ENCODE peak calls at places on chromosome 11, in seven cellular contexts. One of them, this sample, is unnamed.
A peak's percentile ranks its signal among the peaks of the same experiment; 100 is the strongest.

GRCh38 chr11:68838572-68838964 is 3.1 kb downstream of the CPT1A start:
- DNase-seq in Peyer's patch: no peak
- DNase-seq in kidney: no peak
- DNase-seq in coronary artery: no peak
- DNase-seq in fibroblast of lung: no peak
- DNase-seq in CD8-positive, alpha-beta T cell: peak; percentile 29
- DNase-seq in neural progenitor cell: no peak
- DNase-seq in this sample: no peak

GRCh38 chr11:32029721-32030120 is 61.2 kb upstream of the RCN1 start:
- DNase-seq in neural progenitor cell: no peak
- DNase-seq in coronary artery: no peak
- DNase-seq in kidney: no peak
- DNase-seq in CD8-positive, alpha-beta T cell: no peak
- DNase-seq in fibroblast of lung: peak; percentile 34
- DNase-seq in Peyer's patch: no peak
- DNase-seq in this sample: no peak

GRCh38 chr11:35146074-35146521 is 7.1 kb downstream of the CD44 start:
- DNase-seq in kidney: no peak
- DNase-seq in CD8-positive, alpha-beta T cell: peak; percentile 67
- DNase-seq in neural progenitor cell: no peak
- DNase-seq in Peyer's patch: no peak
- DNase-seq in fibroblast of lung: no peak
- DNase-seq in coronary artery: no peak
- DNase-seq in this sample: no peak

GRCh38 chr11:92225206-92225562 is 566 bp downstream of the FAT3 start:
- DNase-seq in CD8-positive, alpha-beta T cell: no peak
- DNase-seq in coronary artery: no peak
- DNase-seq in kidney: peak; percentile 69
- DNase-seq in Peyer's patch: no peak
- DNase-seq in fibroblast of lung: no peak
- DNase-seq in neural progenitor cell: peak; percentile 51
- DNase-seq in this sample: peak; percentile 9

GRCh38 chr11:77074205-77074604 is 7.4 kb downstream of the CAPN5 start:
- DNase-seq in fibroblast of lung: no peak
- DNase-seq in CD8-positive, alpha-beta T cell: no peak
- DNase-seq in neural progenitor cell: no peak
- DNase-seq in kidney: no peak
- DNase-seq in coronary artery: peak; percentile 64
- DNase-seq in Peyer's patch: peak; percentile 77
- DNase-seq in this sample: no peak

GRCh38 chr11:134270250-134270714 is 5.9 kb upstream of the GLB1L3 start:
- DNase-seq in neural progenitor cell: peak; percentile 52
- DNase-seq in CD8-positive, alpha-beta T cell: no peak
- DNase-seq in kidney: no peak
- DNase-seq in Peyer's patch: no peak
- DNase-seq in fibroblast of lung: no peak
- DNase-seq in coronary artery: no peak
- DNase-seq in this sample: no peak

GRCh38 chr11:14852571-14853177 is 39.4 kb downstream of the CYP2R1 start:
- DNase-seq in kidney: no peak
- DNase-seq in fibroblast of lung: no peak
- DNase-seq in Peyer's patch: no peak
- DNase-seq in CD8-positive, alpha-beta T cell: no peak
- DNase-seq in coronary artery: no peak
- DNase-seq in neural progenitor cell: no peak
- DNase-seq in this sample: no peak

GRCh38 chr11:35031869-35032268 is 107.1 kb upstream of the CD44 start:
- DNase-seq in CD8-positive, alpha-beta T cell: no peak
- DNase-seq in kidney: no peak
- DNase-seq in neural progenitor cell: no peak
- DNase-seq in fibroblast of lung: no peak
- DNase-seq in coronary artery: no peak
- DNase-seq in Peyer's patch: no peak
- DNase-seq in this sample: no peak

GRCh38 chr11:69563306-69563705 is 77.7 kb upstream of the CCND1 start:
- DNase-seq in neural progenitor cell: no peak
- DNase-seq in coronary artery: peak; percentile 22
- DNase-seq in CD8-positive, alpha-beta T cell: no peak
- DNase-seq in Peyer's patch: no peak
- DNase-seq in fibroblast of lung: no peak
- DNase-seq in kidney: no peak
- DNase-seq in this sample: no peak

GRCh38 chr11:126465573-126466287 is 110.2 kb downstream of the ST3GAL4 start:
- DNase-seq in neural progenitor cell: no peak
- DNase-seq in CD8-positive, alpha-beta T cell: peak; percentile 15
- DNase-seq in kidney: no peak
- DNase-seq in coronary artery: no peak
- DNase-seq in Peyer's patch: no peak
- DNase-seq in fibroblast of lung: no peak
- DNase-seq in this sample: no peak

GRCh38 chr11:34558673-34559072 is 45.1 kb upstream of the ELF5 start:
- DNase-seq in coronary artery: no peak
- DNase-seq in neural progenitor cell: no peak
- DNase-seq in fibroblast of lung: peak; percentile 32
- DNase-seq in kidney: no peak
- DNase-seq in Peyer's patch: no peak
- DNase-seq in CD8-positive, alpha-beta T cell: no peak
- DNase-seq in this sample: no peak

GRCh38 chr11:126061707-126062678 is 673 bp downstream of the CDON start:
- DNase-seq in coronary artery: no peak
- DNase-seq in Peyer's patch: no peak
- DNase-seq in kidney: peak; percentile 84
- DNase-seq in CD8-positive, alpha-beta T cell: peak; percentile 34
- DNase-seq in fibroblast of lung: peak; percentile 27
- DNase-seq in neural progenitor cell: peak; percentile 83
- DNase-seq in this sample: no peak

GRCh38 chr11:125286486-125286885 is 121.9 kb downstream of the PKNOX2 start:
- DNase-seq in neural progenitor cell: no peak
- DNase-seq in fibroblast of lung: no peak
- DNase-seq in CD8-positive, alpha-beta T cell: no peak
- DNase-seq in Peyer's patch: no peak
- DNase-seq in coronary artery: no peak
- DNase-seq in kidney: peak; percentile 65
- DNase-seq in this sample: no peak

GRCh38 chr11:3138178-3139085 is 26.7 kb downstream of the OSBPL5 start:
- DNase-seq in neural progenitor cell: peak; percentile 38
- DNase-seq in CD8-positive, alpha-beta T cell: no peak
- DNase-seq in coronary artery: no peak
- DNase-seq in kidney: peak; percentile 70
- DNase-seq in fibroblast of lung: no peak
- DNase-seq in Peyer's patch: no peak
- DNase-seq in this sample: no peak

GRCh38 chr11:72577271-72577681 is 96.9 kb downstream of the PDE2A start:
- DNase-seq in fibroblast of lung: no peak
- DNase-seq in Peyer's patch: peak; percentile 37
- DNase-seq in neural progenitor cell: no peak
- DNase-seq in CD8-positive, alpha-beta T cell: no peak
- DNase-seq in coronary artery: peak; percentile 55
- DNase-seq in kidney: no peak
- DNase-seq in this sample: no peak

GRCh38 chr11:67254768-67255167 is 11.5 kb upstream of the GRK2 start:
- DNase-seq in neural progenitor cell: no peak
- DNase-seq in fibroblast of lung: no peak
- DNase-seq in kidney: no peak
- DNase-seq in Peyer's patch: no peak
- DNase-seq in coronary artery: no peak
- DNase-seq in CD8-positive, alpha-beta T cell: no peak
- DNase-seq in this sample: no peak

GRCh38 chr11:66133216-66133775 is 63.2 kb downstream of the PACS1 start:
- DNase-seq in fibroblast of lung: no peak
- DNase-seq in Peyer's patch: no peak
- DNase-seq in coronary artery: no peak
- DNase-seq in CD8-positive, alpha-beta T cell: no peak
- DNase-seq in neural progenitor cell: no peak
- DNase-seq in kidney: no peak
- DNase-seq in this sample: no peak

DNA sequence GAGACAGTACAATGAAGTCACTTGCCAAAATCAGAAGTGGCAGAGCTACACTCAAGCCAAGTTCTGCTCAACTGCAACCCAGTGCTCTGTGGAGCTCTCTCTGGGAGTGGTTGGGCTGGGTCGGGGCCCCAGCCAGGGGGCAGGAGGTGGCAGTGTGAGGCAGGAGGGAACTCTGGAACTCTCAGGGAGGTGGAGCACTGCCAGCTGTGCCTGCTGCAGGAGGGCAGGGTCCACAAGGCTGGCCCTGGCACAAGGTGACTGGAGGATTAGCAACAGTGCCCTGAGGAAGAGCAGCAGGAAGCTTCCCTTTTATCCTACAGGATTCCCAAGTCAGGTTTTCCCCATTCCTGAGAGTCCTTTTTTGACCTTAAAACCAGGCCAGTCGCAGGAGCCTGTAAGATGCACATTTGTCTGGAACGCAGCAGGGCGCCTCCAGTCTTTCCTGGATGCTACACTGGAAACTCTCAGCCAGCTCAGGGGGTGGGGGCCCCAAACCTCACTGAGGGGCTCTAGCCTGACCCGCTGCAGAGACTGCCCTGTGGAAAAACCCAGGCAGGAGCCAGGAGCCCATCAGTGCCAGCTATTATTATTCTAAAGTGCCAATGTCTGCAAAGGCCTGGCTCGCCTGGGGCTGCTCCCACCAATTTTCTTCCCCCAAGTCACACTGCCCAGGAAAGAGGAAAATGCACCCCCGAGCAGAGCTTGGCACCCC is 31.8 kb downstream of the DKK3 start:
- DNase-seq in kidney: no peak
- DNase-seq in CD8-positive, alpha-beta T cell: peak; percentile 3
- DNase-seq in fibroblast of lung: peak; percentile 44
- DNase-seq in coronary artery: peak; percentile 77
- DNase-seq in Peyer's patch: peak; percentile 82
- DNase-seq in neural progenitor cell: no peak
- DNase-seq in this sample: no peak
- H3K4me3 ChIP-seq in kidney: no peak overlapping the region
- H3K4me3 ChIP-seq in CD8-positive, alpha-beta T cell: no peak overlapping the region
- H3K4me3 ChIP-seq in fibroblast of lung: peak overlapping the region; percentile 9
- H3K4me3 ChIP-seq in coronary artery: peak overlapping the region; percentile 17
- H3K4me3 ChIP-seq in Peyer's patch: no peak overlapping the region
- H3K4me3 ChIP-seq in neural progenitor cell: no peak overlapping the region
- H3K4me3 ChIP-seq in this sample: no peak overlapping the region

GRCh38 chr11:59358595-59358994 is at the start of gene OR5AN1:
- DNase-seq in fibroblast of lung: no peak
- DNase-seq in neural progenitor cell: no peak
- DNase-seq in kidney: no peak
- DNase-seq in CD8-positive, alpha-beta T cell: no peak
- DNase-seq in Peyer's patch: no peak
- DNase-seq in coronary artery: no peak
- DNase-seq in this sample: no peak

GRCh38 chr11:59358020-59358419 is 675 bp upstream of the OR5AN1 start:
- DNase-seq in fibroblast of lung: no peak
- DNase-seq in kidney: no peak
- DNase-seq in coronary artery: no peak
- DNase-seq in Peyer's patch: no peak
- DNase-seq in neural progenitor cell: no peak
- DNase-seq in CD8-positive, alpha-beta T cell: no peak
- DNase-seq in this sample: no peak

DNA sequence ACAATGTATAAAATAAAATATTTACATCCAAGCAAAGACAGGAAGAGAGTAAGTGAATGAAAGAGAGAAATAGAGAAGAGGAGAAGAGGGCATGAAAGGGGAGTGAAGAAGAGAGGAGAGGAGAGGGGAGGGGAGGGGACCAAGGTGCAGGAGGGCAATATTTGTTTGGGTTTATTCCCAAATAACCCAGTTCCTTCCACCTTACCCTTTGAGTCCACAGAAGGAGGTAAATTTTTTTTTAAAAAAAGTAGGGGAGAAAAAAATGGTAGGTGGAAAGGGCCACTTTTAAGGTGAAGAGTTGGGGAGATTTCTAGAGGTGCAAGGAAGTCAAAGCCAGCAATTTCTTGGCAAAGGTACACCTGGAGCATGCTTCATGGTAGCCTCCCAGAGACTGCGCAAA is 2.1 kb upstream of the OR5AN1 start:
- DNase-seq in fibroblast of lung: no peak
- DNase-seq in kidney: no peak
- DNase-seq in coronary artery: no peak
- DNase-seq in neural progenitor cell: no peak
- DNase-seq in Peyer's patch: no peak
- DNase-seq in CD8-positive, alpha-beta T cell: no peak
- DNase-seq in this sample: no peak
- TF ChIP-seq CTCF in fibroblast of lung: no peak
- TF ChIP-seq CTCF in kidney: no peak
- TF ChIP-seq CTCF in coronary artery: no peak
- TF ChIP-seq CTCF in neural progenitor cell: no peak
- TF ChIP-seq CTCF in Peyer's patch: no peak
- TF ChIP-seq CTCF in CD8-positive, alpha-beta T cell: no peak
- TF ChIP-seq CTCF in this sample: no peak

DNA sequence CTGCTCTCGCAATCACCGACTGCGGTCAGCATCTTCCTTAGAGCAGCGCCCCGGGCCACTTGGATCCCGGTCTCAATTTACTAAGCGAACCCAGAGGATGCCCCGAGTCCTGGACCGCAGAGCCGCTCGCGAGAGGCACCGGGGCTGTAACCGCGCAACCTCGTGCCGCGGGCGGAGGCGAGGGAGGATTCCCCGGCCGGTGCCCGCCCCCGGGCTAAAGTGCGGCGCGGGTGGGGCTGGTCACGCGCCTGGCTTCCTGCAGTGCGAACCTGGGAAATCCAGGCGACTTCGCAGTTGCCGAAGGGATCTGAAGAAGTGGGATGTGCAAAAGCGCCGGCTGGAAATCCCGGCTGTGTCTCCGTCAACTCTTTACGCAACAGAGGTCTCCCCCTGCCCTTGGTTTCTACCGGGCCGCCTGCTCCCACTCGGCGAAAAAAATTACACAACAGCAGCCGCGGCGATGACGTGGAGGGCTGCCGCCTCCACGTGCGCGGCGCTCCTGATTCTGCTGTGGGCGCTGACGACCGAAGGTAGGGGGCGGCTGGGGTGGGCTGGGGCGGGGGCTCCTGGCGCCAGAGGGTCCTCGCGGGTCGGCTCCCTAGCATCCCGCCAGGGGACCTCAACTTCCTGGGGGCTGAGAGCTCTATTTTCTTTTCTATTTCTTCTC is at the start of gene NCR3LG1:
- DNase-seq in neural progenitor cell: peak; percentile 71
- DNase-seq in coronary artery: peak; percentile 81
- DNase-seq in kidney: peak; percentile 84
- DNase-seq in CD8-positive, alpha-beta T cell: peak; percentile 51
- DNase-seq in Peyer's patch: peak; percentile 92
- DNase-seq in fibroblast of lung: peak; percentile 64
- DNase-seq in this sample: peak; percentile 31
- H3K27ac ChIP-seq in neural progenitor cell: no peak within 1 kb of the TSS
- H3K27ac ChIP-seq in coronary artery: peak within 1 kb of the TSS; percentile 92
- H3K27ac ChIP-seq in kidney: peak within 1 kb of the TSS; percentile 52
- H3K27ac ChIP-seq in CD8-positive, alpha-beta T cell: peak within 1 kb of the TSS; percentile 35
- H3K27ac ChIP-seq in Peyer's patch: peak within 1 kb of the TSS; percentile 86
- H3K27ac ChIP-seq in fibroblast of lung: peak within 1 kb of the TSS; percentile 85
- H3K27ac ChIP-seq in this sample: peak within 1 kb of the TSS; percentile 6

DNA sequence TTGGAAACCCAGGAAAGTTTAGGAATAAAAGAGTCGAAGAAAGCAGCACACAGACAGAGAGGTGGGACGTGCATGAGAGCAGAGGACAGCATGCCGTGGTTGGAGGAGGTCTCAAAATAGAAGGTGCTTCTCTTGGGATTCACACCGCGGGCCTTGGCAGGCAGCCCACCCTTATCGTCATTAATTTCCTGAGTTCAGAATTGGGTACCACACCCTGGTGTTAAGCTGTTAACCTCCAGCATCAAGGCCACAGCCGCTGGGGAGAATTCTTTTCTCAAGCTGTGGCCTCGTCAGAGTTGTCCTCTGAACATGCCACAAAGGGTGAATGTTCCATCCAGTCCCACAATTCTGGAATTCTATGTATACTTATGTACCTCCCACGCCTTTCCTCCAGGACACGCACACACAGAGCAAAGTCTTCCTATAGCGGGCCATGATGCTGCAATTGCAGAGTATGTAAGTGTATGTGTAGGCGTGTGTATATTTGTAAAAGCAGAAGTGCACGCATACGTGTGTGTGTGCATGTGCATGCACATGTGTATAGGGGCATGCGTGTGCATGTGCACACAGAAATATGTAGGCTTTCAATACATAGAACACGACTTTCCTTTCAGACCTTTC is 39.0 kb downstream of the ADAMTS8 start:
- DNase-seq in neural progenitor cell: no peak
- DNase-seq in fibroblast of lung: no peak
- DNase-seq in Peyer's patch: peak; percentile 76
- DNase-seq in kidney: no peak
- DNase-seq in coronary artery: no peak
- DNase-seq in CD8-positive, alpha-beta T cell: peak; percentile 38
- DNase-seq in this sample: no peak
- H3K4me3 ChIP-seq in neural progenitor cell: no peak overlapping the region
- H3K4me3 ChIP-seq in fibroblast of lung: no peak overlapping the region
- H3K4me3 ChIP-seq in Peyer's patch: no peak overlapping the region
- H3K4me3 ChIP-seq in kidney: no peak overlapping the region
- H3K4me3 ChIP-seq in coronary artery: no peak overlapping the region
- H3K4me3 ChIP-seq in CD8-positive, alpha-beta T cell: peak overlapping the region; percentile 39
- H3K4me3 ChIP-seq in this sample: no peak overlapping the region

This sample was measured in tibial nerve.